ENCODE peak calls at places on chromosomes 3 and 15, in nine cellular contexts. One of them, this sample, is unnamed.

GRCh38 chr3:81958967-81959625 is 197.7 kb upstream of the GBE1 start:
- DNase-seq in HCT116: no peak
- DNase-seq in adrenal gland: no peak
- DNase-seq in PC-9: no peak
- DNase-seq in left ventricle myocardium inferior: no peak
- DNase-seq in brain microvascular endothelial cell: no peak
- DNase-seq in Peyer's patch: no peak
- DNase-seq in tibial artery: no peak
- DNase-seq in fibroblast of lung: peak; percentile 50
- DNase-seq in this sample: no peak

GRCh38 chr15:58241872-58242271 is 103.7 kb downstream of the AQP9 start:
- DNase-seq in HCT116: no peak
- DNase-seq in adrenal gland: peak; percentile 20
- DNase-seq in PC-9: no peak
- DNase-seq in left ventricle myocardium inferior: no peak
- DNase-seq in brain microvascular endothelial cell: no peak
- DNase-seq in Peyer's patch: no peak
- DNase-seq in tibial artery: no peak
- DNase-seq in fibroblast of lung: no peak
- DNase-seq in this sample: no peak

GRCh38 chr3:27451261-27451660 is 32.9 kb downstream of the SLC4A7 start:
- DNase-seq in HCT116: no peak
- DNase-seq in adrenal gland: no peak
- DNase-seq in PC-9: no peak
- DNase-seq in left ventricle myocardium inferior: no peak
- DNase-seq in brain microvascular endothelial cell: no peak
- DNase-seq in Peyer's patch: no peak
- DNase-seq in tibial artery: no peak
- DNase-seq in fibroblast of lung: peak; percentile 66
- DNase-seq in this sample: no peak

GRCh38 chr3:105944721-105945120 is 75.9 kb upstream of the CBLB start:
- DNase-seq in HCT116: no peak
- DNase-seq in adrenal gland: no peak
- DNase-seq in PC-9: no peak
- DNase-seq in left ventricle myocardium inferior: no peak
- DNase-seq in brain microvascular endothelial cell: peak; percentile 84
- DNase-seq in Peyer's patch: no peak
- DNase-seq in tibial artery: no peak
- DNase-seq in fibroblast of lung: peak; percentile 91
- DNase-seq in this sample: no peak

GRCh38 chr15:98177950-98178848 is 217.7 kb downstream of the ARRDC4 start:
- DNase-seq in HCT116: peak; percentile 36
- DNase-seq in adrenal gland: peak; percentile 57
- DNase-seq in PC-9: peak; percentile 20
- DNase-seq in left ventricle myocardium inferior: no peak
- DNase-seq in brain microvascular endothelial cell: peak; percentile 65
- DNase-seq in Peyer's patch: no peak
- DNase-seq in tibial artery: no peak
- DNase-seq in fibroblast of lung: peak; percentile 62
- DNase-seq in this sample: peak; percentile 46

GRCh38 chr3:170697803-170698350 is 112.0 kb upstream of the SLC7A14 start:
- DNase-seq in HCT116: no peak
- DNase-seq in adrenal gland: no peak
- DNase-seq in PC-9: no peak
- DNase-seq in left ventricle myocardium inferior: no peak
- DNase-seq in brain microvascular endothelial cell: peak; percentile 51
- DNase-seq in Peyer's patch: no peak
- DNase-seq in tibial artery: no peak
- DNase-seq in fibroblast of lung: peak; percentile 68
- DNase-seq in this sample: no peak

GRCh38 chr15:25057574-25057973 is 102.8 kb downstream of the SNRPN start:
- DNase-seq in HCT116: no peak
- DNase-seq in adrenal gland: no peak
- DNase-seq in PC-9: no peak
- DNase-seq in left ventricle myocardium inferior: no peak
- DNase-seq in brain microvascular endothelial cell: no peak
- DNase-seq in Peyer's patch: peak; percentile 7
- DNase-seq in tibial artery: peak; percentile 37
- DNase-seq in fibroblast of lung: no peak
- DNase-seq in this sample: no peak

GRCh38 chr3:197736010-197736490 is 654 bp downstream of the RUBCN start:
- DNase-seq in HCT116: no peak
- DNase-seq in adrenal gland: no peak
- DNase-seq in PC-9: peak; percentile 36
- DNase-seq in left ventricle myocardium inferior: no peak
- DNase-seq in brain microvascular endothelial cell: no peak
- DNase-seq in Peyer's patch: no peak
- DNase-seq in tibial artery: no peak
- DNase-seq in fibroblast of lung: no peak
- DNase-seq in this sample: no peak

GRCh38 chr3:10173095-10173925 is 8.6 kb downstream of the IRAK2 start:
- DNase-seq in HCT116: no peak
- DNase-seq in adrenal gland: no peak
- DNase-seq in PC-9: peak; percentile 18
- DNase-seq in left ventricle myocardium inferior: no peak
- DNase-seq in brain microvascular endothelial cell: peak; percentile 43
- DNase-seq in Peyer's patch: no peak
- DNase-seq in tibial artery: no peak
- DNase-seq in fibroblast of lung: peak; percentile 74
- DNase-seq in this sample: no peak

GRCh38 chr15:85684174-85684710 is 110.5 kb downstream of the KLHL25 start:
- DNase-seq in HCT116: no peak
- DNase-seq in adrenal gland: no peak
- DNase-seq in PC-9: no peak
- DNase-seq in left ventricle myocardium inferior: no peak
- DNase-seq in brain microvascular endothelial cell: no peak
- DNase-seq in Peyer's patch: no peak
- DNase-seq in tibial artery: no peak
- DNase-seq in fibroblast of lung: no peak
- DNase-seq in this sample: no peak

GRCh38 chr3:152834354-152835310 is at the start of gene P2RY1:
- DNase-seq in HCT116: peak; percentile 40
- DNase-seq in adrenal gland: peak; percentile 60
- DNase-seq in PC-9: peak; percentile 85
- DNase-seq in left ventricle myocardium inferior: peak; percentile 63
- DNase-seq in brain microvascular endothelial cell: peak; percentile 27
- DNase-seq in Peyer's patch: peak; percentile 89
- DNase-seq in tibial artery: peak; percentile 70
- DNase-seq in fibroblast of lung: peak; percentile 73
- DNase-seq in this sample: no peak

DNA sequence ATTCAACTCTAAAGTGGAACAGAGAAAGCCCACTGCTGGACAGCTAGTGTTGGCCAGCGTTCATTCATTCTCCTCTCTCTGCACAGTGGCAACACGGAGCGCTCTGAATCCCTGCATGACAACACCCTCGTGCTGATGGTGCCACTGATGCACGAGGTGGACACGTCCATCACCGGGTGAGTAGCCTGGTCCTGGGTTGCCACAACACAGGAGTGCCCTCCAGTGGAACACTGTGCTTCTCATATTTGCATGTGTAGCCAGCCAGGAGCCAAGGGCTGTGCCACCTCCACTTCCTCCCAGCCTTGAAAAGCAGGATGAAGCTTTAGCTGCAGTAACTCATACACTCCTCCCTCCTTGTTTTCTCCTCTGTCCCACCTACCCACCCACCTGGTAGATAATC is 120.0 kb upstream of the CTDSPL start:
- DNase-seq in HCT116: peak; percentile 23
- DNase-seq in adrenal gland: peak; percentile 88
- DNase-seq in PC-9: peak; percentile 3
- DNase-seq in left ventricle myocardium inferior: peak; percentile 63
- DNase-seq in brain microvascular endothelial cell: no peak
- DNase-seq in Peyer's patch: no peak
- DNase-seq in tibial artery: peak; percentile 86
- DNase-seq in fibroblast of lung: no peak
- DNase-seq in this sample: no peak
- TF ChIP-seq CTCF in HCT116: peak; percentile 38
- TF ChIP-seq CTCF in adrenal gland: peak; percentile 67
- TF ChIP-seq CTCF in PC-9: no peak
- TF ChIP-seq CTCF in left ventricle myocardium inferior: peak; percentile 69
- TF ChIP-seq CTCF in brain microvascular endothelial cell: peak; percentile 35
- TF ChIP-seq CTCF in Peyer's patch: peak; percentile 43
- TF ChIP-seq CTCF in tibial artery: peak; percentile 69
- TF ChIP-seq CTCF in fibroblast of lung: no peak
- TF ChIP-seq CTCF in this sample: peak; percentile 57

GRCh38 chr15:88623061-88623460 is 1.9 kb downstream of the AEN start:
- DNase-seq in HCT116: peak; percentile 64
- DNase-seq in adrenal gland: peak; percentile 73
- DNase-seq in PC-9: peak; percentile 33
- DNase-seq in left ventricle myocardium inferior: no peak
- DNase-seq in brain microvascular endothelial cell: peak; percentile 81
- DNase-seq in Peyer's patch: no peak
- DNase-seq in tibial artery: no peak
- DNase-seq in fibroblast of lung: peak; percentile 85
- DNase-seq in this sample: no peak
- H3K4me3 ChIP-seq in HCT116: peak overlapping the region; percentile 85
- H3K4me3 ChIP-seq in adrenal gland: no peak overlapping the region
- H3K4me3 ChIP-seq in PC-9: peak overlapping the region; percentile 84
- H3K4me3 ChIP-seq in left ventricle myocardium inferior: peak overlapping the region; percentile 81
- H3K4me3 ChIP-seq in brain microvascular endothelial cell: peak overlapping the region; percentile 89
- H3K4me3 ChIP-seq in Peyer's patch: no peak overlapping the region
- H3K4me3 ChIP-seq in tibial artery: no peak overlapping the region
- H3K4me3 ChIP-seq in fibroblast of lung: peak overlapping the region; percentile 87
- H3K4me3 ChIP-seq in this sample: peak overlapping the region; percentile 93

DNA sequence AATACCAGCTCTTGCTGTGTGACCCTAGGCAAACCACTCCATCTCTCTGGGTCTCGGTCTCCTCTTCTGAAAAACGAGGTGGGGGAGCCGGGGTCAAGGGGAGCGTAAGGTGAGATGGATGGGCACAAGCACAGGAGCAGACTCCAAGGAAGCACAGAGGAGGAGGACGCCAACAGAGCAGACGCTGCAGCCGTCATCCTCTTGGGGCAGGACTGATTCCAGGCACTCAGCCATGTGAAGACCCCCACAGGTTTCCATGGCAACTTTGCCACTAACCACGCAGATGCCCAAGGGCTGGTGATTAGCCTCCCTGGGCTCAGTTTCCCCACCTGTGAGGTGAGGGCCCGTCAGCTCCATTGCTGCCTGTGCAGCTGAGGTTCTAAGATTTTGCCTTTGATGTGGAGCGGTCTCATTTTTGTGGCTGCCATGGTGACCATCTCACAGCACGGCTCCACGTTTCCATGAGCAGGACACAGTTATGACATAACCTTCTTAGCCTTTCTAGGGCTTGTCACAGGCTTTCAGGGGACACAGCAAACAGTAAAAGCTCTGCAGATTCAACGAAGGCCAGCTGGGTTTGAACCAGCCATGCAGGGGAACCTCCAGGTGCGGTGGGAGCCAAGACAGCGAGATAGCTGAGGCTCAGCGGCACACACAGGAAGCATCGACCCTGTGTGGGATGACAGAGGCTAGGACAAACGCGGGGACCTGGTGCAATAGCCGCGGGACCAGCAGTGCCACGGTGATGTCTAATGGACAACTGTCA is 170.3 kb downstream of the NUP210 start:
- DNase-seq in HCT116: no peak
- DNase-seq in adrenal gland: no peak
- DNase-seq in PC-9: no peak
- DNase-seq in left ventricle myocardium inferior: no peak
- DNase-seq in brain microvascular endothelial cell: no peak
- DNase-seq in Peyer's patch: no peak
- DNase-seq in tibial artery: no peak
- DNase-seq in fibroblast of lung: no peak
- DNase-seq in this sample: no peak
- TF ChIP-seq CTCF in HCT116: no peak
- TF ChIP-seq CTCF in adrenal gland: no peak
- TF ChIP-seq CTCF in PC-9: no peak
- TF ChIP-seq CTCF in left ventricle myocardium inferior: no peak
- TF ChIP-seq CTCF in brain microvascular endothelial cell: no peak
- TF ChIP-seq CTCF in Peyer's patch: no peak
- TF ChIP-seq CTCF in tibial artery: no peak
- TF ChIP-seq CTCF in fibroblast of lung: no peak
- TF ChIP-seq CTCF in this sample: no peak

DNA sequence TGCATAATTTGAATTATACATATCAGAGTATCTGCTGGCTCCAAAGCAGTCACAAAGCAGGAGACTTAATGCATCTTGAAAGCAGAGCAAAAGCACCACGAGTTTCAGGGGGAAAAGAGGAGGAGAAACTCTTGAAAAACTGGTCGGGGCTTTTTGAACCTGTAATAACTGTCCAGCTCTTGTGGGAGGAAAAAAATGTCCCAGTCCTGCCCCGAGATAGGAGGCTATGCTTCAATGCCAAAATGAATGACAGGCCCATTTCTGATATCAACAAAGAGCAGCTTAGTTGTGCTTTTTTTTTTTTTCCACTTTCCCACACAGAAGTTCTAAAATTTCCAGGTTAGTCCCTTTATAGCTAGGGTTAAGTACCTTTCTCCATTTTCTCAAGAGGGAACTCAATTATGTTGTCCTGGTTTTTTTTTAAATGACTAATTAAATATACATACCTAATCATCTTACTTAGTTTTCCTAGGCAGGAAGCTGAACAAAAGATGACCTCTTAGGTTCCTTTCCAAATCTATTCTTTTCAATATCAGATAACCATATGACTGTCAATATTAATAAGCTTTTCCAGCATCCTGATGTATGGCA is 120.2 kb downstream of the TFDP2 start:
- DNase-seq in HCT116: no peak
- DNase-seq in adrenal gland: no peak
- DNase-seq in PC-9: no peak
- DNase-seq in left ventricle myocardium inferior: no peak
- DNase-seq in brain microvascular endothelial cell: no peak
- DNase-seq in Peyer's patch: no peak
- DNase-seq in tibial artery: no peak
- DNase-seq in fibroblast of lung: no peak
- DNase-seq in this sample: no peak
- H3K4me3 ChIP-seq in HCT116: no peak overlapping the region
- H3K4me3 ChIP-seq in adrenal gland: no peak overlapping the region
- H3K4me3 ChIP-seq in PC-9: no peak overlapping the region
- H3K4me3 ChIP-seq in left ventricle myocardium inferior: peak overlapping the region; percentile 68
- H3K4me3 ChIP-seq in brain microvascular endothelial cell: no peak overlapping the region
- H3K4me3 ChIP-seq in Peyer's patch: no peak overlapping the region
- H3K4me3 ChIP-seq in tibial artery: no peak overlapping the region
- H3K4me3 ChIP-seq in fibroblast of lung: no peak overlapping the region
- H3K4me3 ChIP-seq in this sample: no peak overlapping the region

DNA sequence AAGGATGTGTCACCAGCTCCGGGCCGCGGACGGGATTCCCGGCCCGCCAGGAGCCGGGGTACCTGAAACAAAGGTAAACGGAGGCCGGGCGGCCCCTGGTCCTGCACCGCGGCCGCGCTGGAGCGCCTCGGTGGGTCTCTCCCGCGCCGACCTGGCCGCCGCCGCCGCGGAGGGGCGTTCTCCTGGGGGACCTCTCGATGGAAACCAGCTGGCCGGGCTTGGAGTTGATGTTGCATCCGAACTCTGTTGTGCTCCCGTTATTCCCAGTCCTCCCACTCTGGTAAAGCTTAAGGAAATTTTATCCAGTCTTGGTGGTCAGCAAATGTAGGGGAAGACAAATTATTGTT is 794 bp downstream of the PPP2R3A start:
- DNase-seq in HCT116: no peak
- DNase-seq in adrenal gland: no peak
- DNase-seq in PC-9: no peak
- DNase-seq in left ventricle myocardium inferior: no peak
- DNase-seq in brain microvascular endothelial cell: no peak
- DNase-seq in Peyer's patch: no peak
- DNase-seq in tibial artery: no peak
- DNase-seq in fibroblast of lung: no peak
- DNase-seq in this sample: no peak
- TF ChIP-seq CTCF in HCT116: no peak
- TF ChIP-seq CTCF in adrenal gland: no peak
- TF ChIP-seq CTCF in PC-9: no peak
- TF ChIP-seq CTCF in left ventricle myocardium inferior: no peak
- TF ChIP-seq CTCF in brain microvascular endothelial cell: peak; percentile 2
- TF ChIP-seq CTCF in Peyer's patch: no peak
- TF ChIP-seq CTCF in tibial artery: no peak
- TF ChIP-seq CTCF in fibroblast of lung: no peak
- TF ChIP-seq CTCF in this sample: no peak